ENCODE peak calls at places on chromosomes 16 and 17, in ten cellular contexts. X, Y, N, K, P, D, R, Q, G and W are unnamed samples.

GRCh38 chr16:14608604-14609003 is 21.5 kb downstream of the PARN start:
- DNase-seq in X (no peak), Y (no peak), N (no peak), K (no peak), P (no peak), D (no peak), R (no peak), Q (no peak), G (no peak), W (no peak)

GRCh38 chr17:82283208-82283749 is 9.8 kb upstream of the CSNK1D start:
- DNase-seq in X (no peak), Y (peak; percentile 81), N (no peak), K (peak; percentile 50), P (no peak), D (no peak), R (peak; percentile 30), Q (no peak), G (no peak), W (no peak)

GRCh38 chr16:67372664-67373063 is 20.6 kb downstream of the TPPP3 start:
- DNase-seq in X (no peak), Y (no peak), N (no peak), K (no peak), P (no peak), D (no peak), R (no peak), Q (no peak), G (no peak), W (no peak)

GRCh38 chr17:60305141-60305540 is 86.8 kb downstream of the USP32 start:
- DNase-seq in X (peak; percentile 2), Y (no peak), N (no peak), K (no peak), P (no peak), D (peak; percentile 44), R (no peak), Q (no peak), G (no peak), W (no peak)

GRCh38 chr16:52376677-52377300 is 170.2 kb downstream of the TOX3 start:
- DNase-seq in X (no peak), Y (no peak), N (no peak), K (no peak), P (no peak), D (no peak), R (peak; percentile 12), Q (no peak), G (no peak), W (no peak)

GRCh38 chr17:21119247-21119944 is 7.4 kb upstream of the DHRS7B start:
- DNase-seq in X (peak; percentile 59), Y (peak; percentile 89), N (peak; percentile 70), K (peak; percentile 74), P (peak; percentile 60), D (no peak), R (peak; percentile 73), Q (peak; percentile 39), G (peak; percentile 19), W (peak; percentile 35)

GRCh38 chr16:88454315-88455057 is 1.4 kb downstream of the ZFPM1 start:
- DNase-seq in X (peak; percentile 42), Y (no peak), N (no peak), K (no peak), P (peak; percentile 35), D (peak; percentile 61), R (peak; percentile 44), Q (no peak), G (peak; percentile 27), W (no peak)

GRCh38 chr17:43917348-43918025 is 10.2 kb upstream of the MPP2 start:
- DNase-seq in X (peak; percentile 37), Y (peak; percentile 84), N (peak; percentile 78), K (peak; percentile 64), P (peak; percentile 20), D (peak; percentile 78), R (peak; percentile 45), Q (no peak), G (no peak), W (no peak)

GRCh38 chr17:32931686-32932085 is 3.7 kb downstream of the TMEM98 start:
- DNase-seq in X (no peak), Y (no peak), N (no peak), K (no peak), P (no peak), D (no peak), R (no peak), Q (no peak), G (no peak), W (no peak)